ENCODE peak calls at places on chromosomes 11 and 22, in eight cellular contexts. One of them, this sample, is unnamed.

GRCh38 chr11:117663826-117664225 is 133.2 kb downstream of the DSCAML1 start:
- DNase-seq in NCI-H1436: no peak
- DNase-seq in KG1: no peak
- DNase-seq in thoracic aorta: no peak
- DNase-seq in stimulated activated effector memory CD8-positive, alpha-beta T cell treated with anti-CD3 and anti-CD28 coated beads, Interleukin-12 subunit alpha, Interleukin-12 subunit beta, amount 100 ng/mL, for 72 hours: no peak
- DNase-seq in omental fat pad: no peak
- DNase-seq in A549: no peak
- DNase-seq in CD8-positive, alpha-beta memory T cell: no peak
- DNase-seq in this sample: no peak

GRCh38 chr11:64863381-64864060 is 14.9 kb downstream of the EHD1 start:
- DNase-seq in KG1: no peak
- DNase-seq in NCI-H1436: no peak
- DNase-seq in stimulated activated effector memory CD8-positive, alpha-beta T cell treated with anti-CD3 and anti-CD28 coated beads, Interleukin-12 subunit alpha, Interleukin-12 subunit beta, amount 100 ng/mL, for 72 hours: no peak
- DNase-seq in omental fat pad: no peak
- DNase-seq in CD8-positive, alpha-beta memory T cell: no peak
- DNase-seq in thoracic aorta: no peak
- DNase-seq in A549: no peak
- DNase-seq in this sample: no peak

GRCh38 chr11:62757846-62758788 is 3.3 kb upstream of the POLR2G start:
- DNase-seq in omental fat pad: no peak
- DNase-seq in thoracic aorta: no peak
- DNase-seq in NCI-H1436: no peak
- DNase-seq in A549: no peak
- DNase-seq in CD8-positive, alpha-beta memory T cell: no peak
- DNase-seq in stimulated activated effector memory CD8-positive, alpha-beta T cell treated with anti-CD3 and anti-CD28 coated beads, Interleukin-12 subunit alpha, Interleukin-12 subunit beta, amount 100 ng/mL, for 72 hours: no peak
- DNase-seq in KG1: no peak
- DNase-seq in this sample: no peak

GRCh38 chr11:63805844-63806415 is 7.3 kb upstream of the SPINDOC start:
- DNase-seq in thoracic aorta: no peak
- DNase-seq in A549: no peak
- DNase-seq in omental fat pad: no peak
- DNase-seq in CD8-positive, alpha-beta memory T cell: no peak
- DNase-seq in KG1: no peak
- DNase-seq in stimulated activated effector memory CD8-positive, alpha-beta T cell treated with anti-CD3 and anti-CD28 coated beads, Interleukin-12 subunit alpha, Interleukin-12 subunit beta, amount 100 ng/mL, for 72 hours: no peak
- DNase-seq in NCI-H1436: no peak
- DNase-seq in this sample: no peak

GRCh38 chr22:41290262-41291221 is 4.6 kb upstream of the RANGAP1 start:
- DNase-seq in CD8-positive, alpha-beta memory T cell: no peak
- DNase-seq in stimulated activated effector memory CD8-positive, alpha-beta T cell treated with anti-CD3 and anti-CD28 coated beads, Interleukin-12 subunit alpha, Interleukin-12 subunit beta, amount 100 ng/mL, for 72 hours: no peak
- DNase-seq in KG1: no peak
- DNase-seq in A549: no peak
- DNase-seq in omental fat pad: no peak
- DNase-seq in NCI-H1436: no peak
- DNase-seq in thoracic aorta: no peak
- DNase-seq in this sample: peak; percentile 69

GRCh38 chr11:477042-477715 is 27.1 kb downstream of the PTDSS2 start:
- DNase-seq in thoracic aorta: no peak
- DNase-seq in A549: no peak
- DNase-seq in KG1: no peak
- DNase-seq in NCI-H1436: no peak
- DNase-seq in stimulated activated effector memory CD8-positive, alpha-beta T cell treated with anti-CD3 and anti-CD28 coated beads, Interleukin-12 subunit alpha, Interleukin-12 subunit beta, amount 100 ng/mL, for 72 hours: no peak
- DNase-seq in CD8-positive, alpha-beta memory T cell: no peak
- DNase-seq in omental fat pad: no peak
- DNase-seq in this sample: no peak

GRCh38 chr11:77502501-77502900 is 28.6 kb upstream of the PAK1 start:
- DNase-seq in A549: no peak
- DNase-seq in NCI-H1436: no peak
- DNase-seq in thoracic aorta: no peak
- DNase-seq in stimulated activated effector memory CD8-positive, alpha-beta T cell treated with anti-CD3 and anti-CD28 coated beads, Interleukin-12 subunit alpha, Interleukin-12 subunit beta, amount 100 ng/mL, for 72 hours: no peak
- DNase-seq in omental fat pad: no peak
- DNase-seq in CD8-positive, alpha-beta memory T cell: no peak
- DNase-seq in KG1: peak; percentile 35
- DNase-seq in this sample: no peak

GRCh38 chr22:24120029-24120428 is 61.3 kb upstream of the SUSD2 start:
- DNase-seq in omental fat pad: no peak
- DNase-seq in NCI-H1436: no peak
- DNase-seq in thoracic aorta: no peak
- DNase-seq in KG1: no peak
- DNase-seq in stimulated activated effector memory CD8-positive, alpha-beta T cell treated with anti-CD3 and anti-CD28 coated beads, Interleukin-12 subunit alpha, Interleukin-12 subunit beta, amount 100 ng/mL, for 72 hours: no peak
- DNase-seq in CD8-positive, alpha-beta memory T cell: no peak
- DNase-seq in A549: no peak
- DNase-seq in this sample: no peak

GRCh38 chr11:12235549-12235944 is 125.2 kb downstream of the MICAL2 start:
- DNase-seq in stimulated activated effector memory CD8-positive, alpha-beta T cell treated with anti-CD3 and anti-CD28 coated beads, Interleukin-12 subunit alpha, Interleukin-12 subunit beta, amount 100 ng/mL, for 72 hours: no peak
- DNase-seq in CD8-positive, alpha-beta memory T cell: no peak
- DNase-seq in KG1: no peak
- DNase-seq in A549: no peak
- DNase-seq in NCI-H1436: no peak
- DNase-seq in thoracic aorta: no peak
- DNase-seq in omental fat pad: no peak
- DNase-seq in this sample: no peak

GRCh38 chr11:71284525-71285092 is 32.2 kb upstream of the SHANK2 start:
- DNase-seq in A549: no peak
- DNase-seq in CD8-positive, alpha-beta memory T cell: no peak
- DNase-seq in stimulated activated effector memory CD8-positive, alpha-beta T cell treated with anti-CD3 and anti-CD28 coated beads, Interleukin-12 subunit alpha, Interleukin-12 subunit beta, amount 100 ng/mL, for 72 hours: no peak
- DNase-seq in NCI-H1436: no peak
- DNase-seq in KG1: no peak
- DNase-seq in omental fat pad: no peak
- DNase-seq in thoracic aorta: no peak
- DNase-seq in this sample: no peak

GRCh38 chr22:39690901-39691620 is 120.5 kb downstream of the CACNA1I start:
- DNase-seq in CD8-positive, alpha-beta memory T cell: no peak
- DNase-seq in KG1: no peak
- DNase-seq in omental fat pad: no peak
- DNase-seq in NCI-H1436: no peak
- DNase-seq in stimulated activated effector memory CD8-positive, alpha-beta T cell treated with anti-CD3 and anti-CD28 coated beads, Interleukin-12 subunit alpha, Interleukin-12 subunit beta, amount 100 ng/mL, for 72 hours: no peak
- DNase-seq in A549: no peak
- DNase-seq in thoracic aorta: no peak
- DNase-seq in this sample: no peak

GRCh38 chr11:120929664-120930154 is 94.2 kb upstream of the TBCEL start:
- DNase-seq in thoracic aorta: no peak
- DNase-seq in NCI-H1436: peak; percentile 48
- DNase-seq in KG1: no peak
- DNase-seq in stimulated activated effector memory CD8-positive, alpha-beta T cell treated with anti-CD3 and anti-CD28 coated beads, Interleukin-12 subunit alpha, Interleukin-12 subunit beta, amount 100 ng/mL, for 72 hours: peak; percentile 73
- DNase-seq in A549: peak; percentile 30
- DNase-seq in CD8-positive, alpha-beta memory T cell: no peak
- DNase-seq in omental fat pad: no peak
- DNase-seq in this sample: peak; percentile 24

GRCh38 chr22:43191831-43192230 is 4.9 kb upstream of the TTLL12 start:
- DNase-seq in CD8-positive, alpha-beta memory T cell: no peak
- DNase-seq in A549: no peak
- DNase-seq in thoracic aorta: no peak
- DNase-seq in stimulated activated effector memory CD8-positive, alpha-beta T cell treated with anti-CD3 and anti-CD28 coated beads, Interleukin-12 subunit alpha, Interleukin-12 subunit beta, amount 100 ng/mL, for 72 hours: no peak
- DNase-seq in KG1: no peak
- DNase-seq in omental fat pad: no peak
- DNase-seq in NCI-H1436: no peak
- DNase-seq in this sample: no peak

This sample was measured in hepatic stellate cell.